ENCODE peak calls at places on chromosomes 4 and X, in nine cellular contexts. One of them, this sample, is unnamed.
A peak's percentile ranks its signal among the peaks of the same experiment; 100 is the strongest.

GRCh38 chr4:185836268-185837084 is 24.5 kb upstream of the SORBS2 start:
- DNase-seq in astrocyte of the hippocampus: no peak
- DNase-seq in nephron progenitor cell: no peak
- DNase-seq in A172: no peak
- DNase-seq in T-helper 9 cell: no peak
- DNase-seq in stimulated activated CD8-positive, alpha-beta memory T cell treated with anti-CD3 and anti-CD28 coated beads, Interleukin-4, amount 100 ng/mL, for 24 hours: no peak
- DNase-seq in HFFc6: no peak
- DNase-seq in HCT116: no peak
- DNase-seq in smooth muscle cell of the brain vasculature: no peak
- DNase-seq in this sample: no peak

GRCh38 chrX:55342533-55343501 is 78.1 kb upstream of the PAGE3 start:
- DNase-seq in A172: peak; percentile 1
- DNase-seq in HCT116: no peak
- DNase-seq in nephron progenitor cell: no peak
- DNase-seq in HFFc6: no peak
- DNase-seq in astrocyte of the hippocampus: no peak
- DNase-seq in T-helper 9 cell: no peak
- DNase-seq in stimulated activated CD8-positive, alpha-beta memory T cell treated with anti-CD3 and anti-CD28 coated beads, Interleukin-4, amount 100 ng/mL, for 24 hours: no peak
- DNase-seq in smooth muscle cell of the brain vasculature: no peak
- DNase-seq in this sample: peak; percentile 25

GRCh38 chrX:65644621-65645287 is 22.7 kb upstream of the MSN start:
- DNase-seq in stimulated activated CD8-positive, alpha-beta memory T cell treated with anti-CD3 and anti-CD28 coated beads, Interleukin-4, amount 100 ng/mL, for 24 hours: no peak
- DNase-seq in astrocyte of the hippocampus: peak; percentile 93
- DNase-seq in HCT116: peak; percentile 39
- DNase-seq in A172: peak; percentile 83
- DNase-seq in smooth muscle cell of the brain vasculature: no peak
- DNase-seq in T-helper 9 cell: no peak
- DNase-seq in nephron progenitor cell: no peak
- DNase-seq in HFFc6: peak; percentile 75
- DNase-seq in this sample: peak; percentile 70

GRCh38 chr4:20901851-20902250 is 201.6 kb downstream of the PACRGL start:
- DNase-seq in astrocyte of the hippocampus: no peak
- DNase-seq in smooth muscle cell of the brain vasculature: no peak
- DNase-seq in stimulated activated CD8-positive, alpha-beta memory T cell treated with anti-CD3 and anti-CD28 coated beads, Interleukin-4, amount 100 ng/mL, for 24 hours: no peak
- DNase-seq in T-helper 9 cell: no peak
- DNase-seq in HFFc6: no peak
- DNase-seq in HCT116: no peak
- DNase-seq in A172: no peak
- DNase-seq in nephron progenitor cell: no peak
- DNase-seq in this sample: no peak

GRCh38 chrX:78574306-78574705 is 84.8 kb downstream of the RTL3 start:
- DNase-seq in nephron progenitor cell: no peak
- DNase-seq in stimulated activated CD8-positive, alpha-beta memory T cell treated with anti-CD3 and anti-CD28 coated beads, Interleukin-4, amount 100 ng/mL, for 24 hours: no peak
- DNase-seq in T-helper 9 cell: no peak
- DNase-seq in A172: no peak
- DNase-seq in HFFc6: no peak
- DNase-seq in smooth muscle cell of the brain vasculature: no peak
- DNase-seq in astrocyte of the hippocampus: no peak
- DNase-seq in HCT116: no peak
- DNase-seq in this sample: no peak

GRCh38 chr4:101355767-101356702 is 8.7 kb upstream of the PPP3CA start:
- DNase-seq in astrocyte of the hippocampus: peak; percentile 81
- DNase-seq in A172: peak; percentile 83
- DNase-seq in stimulated activated CD8-positive, alpha-beta memory T cell treated with anti-CD3 and anti-CD28 coated beads, Interleukin-4, amount 100 ng/mL, for 24 hours: no peak
- DNase-seq in T-helper 9 cell: no peak
- DNase-seq in HFFc6: peak; percentile 82
- DNase-seq in HCT116: peak; percentile 74
- DNase-seq in smooth muscle cell of the brain vasculature: no peak
- DNase-seq in nephron progenitor cell: no peak
- DNase-seq in this sample: peak; percentile 14

GRCh38 chr4:1899149-1900086 is 28.2 kb downstream of the NSD2 start:
- DNase-seq in nephron progenitor cell: peak; percentile 75
- DNase-seq in T-helper 9 cell: peak; percentile 56
- DNase-seq in stimulated activated CD8-positive, alpha-beta memory T cell treated with anti-CD3 and anti-CD28 coated beads, Interleukin-4, amount 100 ng/mL, for 24 hours: peak; percentile 43
- DNase-seq in astrocyte of the hippocampus: peak; percentile 86
- DNase-seq in HFFc6: peak; percentile 69
- DNase-seq in A172: peak; percentile 69
- DNase-seq in smooth muscle cell of the brain vasculature: peak; percentile 67
- DNase-seq in HCT116: peak; percentile 48
- DNase-seq in this sample: peak; percentile 76

GRCh38 chr4:1033840-1034551 is 22.6 kb downstream of the FGFRL1 start:
- DNase-seq in T-helper 9 cell: no peak
- DNase-seq in A172: peak; percentile 52
- DNase-seq in nephron progenitor cell: no peak
- DNase-seq in smooth muscle cell of the brain vasculature: no peak
- DNase-seq in HCT116: no peak
- DNase-seq in HFFc6: no peak
- DNase-seq in stimulated activated CD8-positive, alpha-beta memory T cell treated with anti-CD3 and anti-CD28 coated beads, Interleukin-4, amount 100 ng/mL, for 24 hours: no peak
- DNase-seq in astrocyte of the hippocampus: peak; percentile 96
- DNase-seq in this sample: no peak

GRCh38 chr4:7332216-7333023 is 102.3 kb downstream of the PSAPL1 start:
- DNase-seq in nephron progenitor cell: no peak
- DNase-seq in smooth muscle cell of the brain vasculature: peak; percentile 52
- DNase-seq in astrocyte of the hippocampus: peak; percentile 87
- DNase-seq in A172: peak; percentile 81
- DNase-seq in T-helper 9 cell: no peak
- DNase-seq in HCT116: no peak
- DNase-seq in HFFc6: peak; percentile 62
- DNase-seq in stimulated activated CD8-positive, alpha-beta memory T cell treated with anti-CD3 and anti-CD28 coated beads, Interleukin-4, amount 100 ng/mL, for 24 hours: no peak
- DNase-seq in this sample: no peak

GRCh38 chr4:120156115-120156718 is 89.6 kb upstream of the MAD2L1 start:
- DNase-seq in astrocyte of the hippocampus: peak; percentile 85
- DNase-seq in T-helper 9 cell: no peak
- DNase-seq in A172: peak; percentile 51
- DNase-seq in nephron progenitor cell: peak; percentile 36
- DNase-seq in stimulated activated CD8-positive, alpha-beta memory T cell treated with anti-CD3 and anti-CD28 coated beads, Interleukin-4, amount 100 ng/mL, for 24 hours: no peak
- DNase-seq in HCT116: peak; percentile 83
- DNase-seq in smooth muscle cell of the brain vasculature: peak; percentile 78
- DNase-seq in HFFc6: peak; percentile 57
- DNase-seq in this sample: peak; percentile 54

GRCh38 chrX:30713061-30713525 is 59.9 kb downstream of the GK start:
- DNase-seq in smooth muscle cell of the brain vasculature: peak; percentile 3
- DNase-seq in A172: peak; percentile 46
- DNase-seq in T-helper 9 cell: peak; percentile 9
- DNase-seq in stimulated activated CD8-positive, alpha-beta memory T cell treated with anti-CD3 and anti-CD28 coated beads, Interleukin-4, amount 100 ng/mL, for 24 hours: peak; percentile 10
- DNase-seq in nephron progenitor cell: peak; percentile 50
- DNase-seq in HFFc6: peak; percentile 55
- DNase-seq in astrocyte of the hippocampus: peak; percentile 58
- DNase-seq in HCT116: peak; percentile 21
- DNase-seq in this sample: peak; percentile 66

GRCh38 chr4:141711211-141711610 is 74.8 kb downstream of the IL15 start:
- DNase-seq in A172: peak; percentile 12
- DNase-seq in HCT116: no peak
- DNase-seq in stimulated activated CD8-positive, alpha-beta memory T cell treated with anti-CD3 and anti-CD28 coated beads, Interleukin-4, amount 100 ng/mL, for 24 hours: no peak
- DNase-seq in HFFc6: peak; percentile 21
- DNase-seq in nephron progenitor cell: peak; percentile 6
- DNase-seq in T-helper 9 cell: no peak
- DNase-seq in smooth muscle cell of the brain vasculature: no peak
- DNase-seq in astrocyte of the hippocampus: peak; percentile 44
- DNase-seq in this sample: peak; percentile 1

GRCh38 chr4:15250021-15250441 is 177.8 kb upstream of the C1QTNF7 start:
- DNase-seq in astrocyte of the hippocampus: peak; percentile 20
- DNase-seq in nephron progenitor cell: no peak
- DNase-seq in T-helper 9 cell: no peak
- DNase-seq in A172: no peak
- DNase-seq in HCT116: no peak
- DNase-seq in HFFc6: no peak
- DNase-seq in smooth muscle cell of the brain vasculature: no peak
- DNase-seq in stimulated activated CD8-positive, alpha-beta memory T cell treated with anti-CD3 and anti-CD28 coated beads, Interleukin-4, amount 100 ng/mL, for 24 hours: no peak
- DNase-seq in this sample: no peak

GRCh38 chrX:40058719-40059118 is 39.0 kb downstream of the BCOR start:
- DNase-seq in nephron progenitor cell: no peak
- DNase-seq in smooth muscle cell of the brain vasculature: no peak
- DNase-seq in HCT116: no peak
- DNase-seq in T-helper 9 cell: no peak
- DNase-seq in A172: no peak
- DNase-seq in HFFc6: no peak
- DNase-seq in astrocyte of the hippocampus: no peak
- DNase-seq in stimulated activated CD8-positive, alpha-beta memory T cell treated with anti-CD3 and anti-CD28 coated beads, Interleukin-4, amount 100 ng/mL, for 24 hours: no peak
- DNase-seq in this sample: no peak